ENCODE peak calls at places on chromosomes 5 and 9, in four cellular contexts. O is HL-60, I is GM12878, G is K562. J is an unnamed sample.

GRCh38 chr9:134645607-134646365 is 4.2 kb downstream of the COL5A1 start:
- DNase-seq in I (no peak), G (no peak), O (no peak), J (no peak)

GRCh38 chr9:117375956-117376355 is 38.9 kb downstream of the ASTN2 start:
- DNase-seq in G (no peak), O (no peak), I (no peak), J (no peak)

GRCh38 chr5:59128646-59129290 is 545.9 kb downstream of the RAB3C start:
- DNase-seq in I (no peak), G (no peak), O (no peak), J (no peak)

GRCh38 chr5:52740007-52740406 is 47.7 kb upstream of the ITGA1 start:
- DNase-seq in I (no peak), G (no peak), O (no peak), J (no peak)

GRCh38 chr9:115262952-115263351 is 145.0 kb upstream of the TNC start:
- DNase-seq in O (no peak), G (no peak), I (no peak), J (no peak)

GRCh38 chr9:98654247-98654646 is 54.5 kb downstream of the GABBR2 start:
- DNase-seq in O (no peak), I (no peak), G (no peak), J (no peak)

GRCh38 chr5:107557051-107557658 is 113.6 kb downstream of the EFNA5 start:
- DNase-seq in O (no peak), I (no peak), G (no peak), J (no peak)

GRCh38 chr9:134670042-134670525 is 28.5 kb downstream of the COL5A1 start:
- DNase-seq in I (no peak), O (no peak), G (no peak), J (no peak)

GRCh38 chr9:8734760-8735159 is 935.2 kb upstream of the DMAC1 start:
- DNase-seq in O (no peak), G (no peak), I (no peak), J (no peak)

GRCh38 chr5:178392998-178393397 is 160.4 kb upstream of the PHYKPL start:
- DNase-seq in G (no peak), O (peak), I (no peak), J (no peak)

GRCh38 chr5:180424094-180424493 is 70.1 kb upstream of the CNOT6 start:
- DNase-seq in O (no peak), G (no peak), I (no peak), J (no peak)

GRCh38 chr5:130549884-130550552 is 615.0 kb downstream of the HINT1 start:
- DNase-seq in O (no peak), G (no peak), I (no peak), J (no peak)

GRCh38 chr9:29773676-29774075 is 2200.4 kb upstream of the C9orf72 start:
- DNase-seq in O (no peak), G (no peak), I (no peak), J (no peak)

GRCh38 chr5:42628821-42629220 is 127.8 kb upstream of the CCDC152 start:
- DNase-seq in G (no peak), I (no peak), O (no peak), J (no peak)

GRCh38 chr9:105355810-105356209 is 92.0 kb upstream of the FSD1L start:
- DNase-seq in I (peak), O (no peak), G (peak), J (no peak)

GRCh38 chr5:15933481-15934207 is 245.9 kb downstream of the MARCHF11 start:
- DNase-seq in O (no peak), I (no peak), G (no peak), J (no peak)

GRCh38 chr9:19117039-19117716 is 10.1 kb downstream of the PLIN2 start:
- DNase-seq in O (no peak), G (no peak), I (no peak), J (no peak)

GRCh38 chr5:161086456-161086855 is 234.4 kb upstream of the ATP10B start:
- DNase-seq in I (no peak), G (no peak), O (no peak), J (no peak)

GRCh38 chr5:43609752-43610151 is 6.8 kb downstream of the NNT start:
- DNase-seq in I (no peak), G (peak), O (no peak), J (peak)

GRCh38 chr5:61933787-61934626 is 372.0 kb upstream of the KIF2A start:
- DNase-seq in G (peak), I (peak), O (no peak), J (no peak)

GRCh38 chr5:35899805-35900204 is 38.6 kb downstream of the CAPSL start:
- DNase-seq in O (no peak), I (no peak), G (no peak), J (no peak)

GRCh38 chr5:139413963-139414362 is 10.1 kb upstream of the SPATA24 start:
- DNase-seq in G (no peak), O (no peak), I (no peak), J (no peak)

GRCh38 chr9:5982352-5982751 is 33.1 kb downstream of the RANBP6 start:
- DNase-seq in G (no peak), I (no peak), O (no peak), J (no peak)

GRCh38 chr5:154771383-154771901 is 16.3 kb downstream of the LARP1 start:
- DNase-seq in O (no peak), G (no peak), I (no peak), J (no peak)

GRCh38 chr9:110799396-110799795 is 130.8 kb downstream of the MUSK start:
- DNase-seq in G (no peak), I (no peak), O (no peak), J (no peak)

GRCh38 chr9:134521817-134522501 is 119.6 kb upstream of the COL5A1 start:
- DNase-seq in O (no peak), G (no peak), I (no peak), J (no peak)

GRCh38 chr5:144484124-144484897 is 313.6 kb downstream of the KCTD16 start:
- DNase-seq in G (no peak), O (no peak), I (no peak), J (no peak)

GRCh38 chr9:3332802-3333201 is 193.0 kb downstream of the RFX3 start:
- DNase-seq in I (no peak), O (no peak), G (no peak), J (no peak)

GRCh38 chr5:132479073-132479811 is 11.3 kb downstream of the IRF1 start:
- DNase-seq in I (no peak), G (no peak), O (no peak), J (no peak)

GRCh38 chr9:77561321-77562020 is 86.7 kb downstream of the GNA14 start:
- DNase-seq in O (no peak), G (no peak), I (no peak), J (no peak)

GRCh38 chr9:106326493-106326892 is 536.5 kb upstream of the ZNF462 start:
- DNase-seq in I (no peak), G (no peak), O (no peak), J (no peak)

GRCh38 chr5:113546711-113547159 is 33.2 kb downstream of the YTHDC2 start:
- DNase-seq in O (no peak), I (no peak), G (no peak), J (no peak)

GRCh38 chr5:32190094-32190493 is 16.0 kb upstream of the GOLPH3 start:
- DNase-seq in G (no peak), O (no peak), I (no peak), J (no peak)
- TF ChIP-seq SPI1 in G (no peak), O (no peak), I (no peak), J (no peak)

GRCh38 chr5:77423022-77423750 is 68.9 kb downstream of the WDR41 start:
- DNase-seq in G (no peak), I (no peak), O (no peak), J (no peak)
- TF ChIP-seq SPI1 in G (no peak), I (no peak), O (no peak), J (no peak)

DNA sequence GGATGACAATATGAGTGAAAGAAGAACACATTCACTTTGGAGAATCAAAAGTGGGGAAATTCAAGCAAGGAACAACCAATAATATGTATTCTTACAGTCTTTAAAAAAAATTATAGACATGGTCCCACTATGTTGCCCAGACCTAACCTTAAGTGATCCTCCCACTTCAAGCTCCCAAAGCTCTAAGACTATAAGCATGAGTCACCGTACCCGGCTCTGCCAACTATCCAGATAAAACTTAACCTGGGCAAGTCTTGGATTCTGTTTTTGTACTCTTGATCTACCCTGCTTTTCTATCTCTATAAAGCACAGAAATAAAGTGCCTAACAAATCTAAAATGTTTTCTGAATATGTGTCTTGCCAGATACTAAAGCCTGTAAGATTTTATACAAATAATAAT is 30.9 kb downstream of the CEMIP2 start:
- DNase-seq in I (no peak), G (no peak), O (no peak), J (no peak)
- TF ChIP-seq SPI1 in I (no peak), G (no peak), O (no peak), J (no peak)

GRCh38 chr9:20478780-20479179 is 143.5 kb downstream of the MLLT3 start:
- DNase-seq in O (no peak), I (no peak), G (no peak), J (no peak)

GRCh38 chr9:20477940-20478620 is 144.2 kb downstream of the MLLT3 start:
- DNase-seq in I (peak), O (no peak), G (no peak), J (no peak)

GRCh38 chr9:20472646-20473045 is 149.7 kb downstream of the MLLT3 start:
- DNase-seq in I (no peak), G (no peak), O (no peak), J (no peak)

GRCh38 chr9:20476912-20477311 is 145.4 kb downstream of the MLLT3 start:
- DNase-seq in G (no peak), O (no peak), I (no peak), J (no peak)

GRCh38 chr9:20473566-20474116 is 148.7 kb downstream of the MLLT3 start:
- DNase-seq in I (no peak), O (no peak), G (no peak), J (no peak)
- TF ChIP-seq SPI1 in I (no peak), O (no peak), G (no peak), J (no peak)

GRCh38 chr5:25963251-25964008 is 1075.0 kb downstream of the CDH9 start:
- DNase-seq in G (no peak), I (no peak), O (no peak), J (no peak)
- TF ChIP-seq SPI1 in G (no peak), I (no peak), O (no peak), J (no peak)

DNA sequence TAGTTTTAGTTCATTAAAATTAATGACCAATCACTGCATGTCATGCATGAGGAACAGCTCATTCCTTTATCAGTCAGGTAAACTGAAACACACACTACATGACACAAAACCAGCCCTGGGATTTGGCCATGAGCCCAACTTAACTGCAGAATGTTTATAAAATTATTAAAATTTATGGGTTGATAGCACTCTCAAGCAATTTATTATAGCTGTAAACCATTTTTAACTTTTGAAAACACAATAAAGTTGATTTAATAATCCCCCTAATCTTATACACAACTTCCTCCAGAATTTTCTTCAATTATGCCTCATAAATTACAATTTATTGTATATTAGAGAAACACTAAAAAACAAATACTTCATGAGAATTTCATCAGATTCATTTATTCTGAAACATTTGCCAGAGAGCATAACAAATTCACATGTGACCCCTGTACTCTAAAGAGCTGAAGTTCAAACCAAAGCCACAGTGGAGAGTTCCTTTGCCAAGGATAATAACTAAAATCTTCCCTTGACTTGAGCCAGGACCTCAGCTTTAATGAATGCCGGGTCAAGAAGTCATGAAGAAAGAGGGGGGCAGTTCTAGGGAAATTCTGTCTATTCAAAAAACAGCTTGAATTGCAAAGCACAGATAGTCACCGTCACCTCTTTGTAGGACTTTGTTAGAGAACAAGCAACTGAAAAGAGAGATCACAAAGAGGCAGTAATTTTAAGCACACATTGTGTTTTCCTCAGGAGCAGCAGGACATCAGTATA is 763.7 kb upstream of the GRAMD2B start:
- DNase-seq in I (no peak), G (no peak), O (no peak), J (no peak)
- TF ChIP-seq SPI1 in I (no peak), G (no peak), O (no peak), J (no peak)

GRCh38 chr9:81689343-81690175 is at the start of gene TLE1:
- DNase-seq in G (no peak), O (peak), I (peak), J (peak)

GRCh38 chr9:81693639-81694378 is 4.5 kb upstream of the TLE1 start:
- DNase-seq in O (no peak), I (no peak), G (no peak), J (no peak)

GRCh38 chr9:81686614-81687520 is 2.5 kb downstream of the TLE1 start:
- DNase-seq in G (no peak), I (no peak), O (no peak), J (peak)

GRCh38 chr9:81687521-81688261 is 1.7 kb downstream of the TLE1 start:
- DNase-seq in G (no peak), I (no peak), O (no peak), J (no peak)

GRCh38 chr9:81690251-81690851 is 1.0 kb upstream of the TLE1 start:
- DNase-seq in I (no peak), O (no peak), G (no peak), J (no peak)
- TF ChIP-seq SPI1 in I (no peak), O (no peak), G (no peak), J (no peak)